ENCODE peak calls at places on chromosomes 11 and 22, in seven cellular contexts. J, E, F, Q, V, B and R are unnamed samples. For H3K4me1, the result is how much of the 10 kb centered on the place peaks cover.

GRCh38 chr11:1152316-1153104 is 5.2 kb upstream of the MUC5AC start:
- DNase-seq in B (peak), F (peak), V (no peak), Q (no peak), E (no peak), J (no peak), R (peak)

GRCh38 chr11:126284829-126285228 is 1.9 kb downstream of the TIRAP start:
- DNase-seq in E (peak), J (peak), V (no peak), B (peak), Q (no peak), F (peak), R (peak)

GRCh38 chr22:25148149-25148691 is 51.4 kb upstream of the CRYBB3 start:
- DNase-seq in E (no peak), B (no peak), F (no peak), V (no peak), Q (no peak), J (no peak), R (no peak)

GRCh38 chr11:86919557-86920210 is 35.5 kb downstream of the FZD4 start:
- DNase-seq in V (no peak), Q (no peak), J (peak), B (peak), E (no peak), F (no peak), R (no peak)

GRCh38 chr11:86818466-86819282 is 18.3 kb downstream of the PRSS23 start:
- DNase-seq in J (peak), F (no peak), E (no peak), Q (no peak), B (peak), V (no peak), R (no peak)

GRCh38 chr11:15507592-15507991 is 392.9 kb downstream of the INSC start:
- DNase-seq in B (no peak), E (no peak), F (no peak), J (no peak), Q (no peak), V (no peak), R (no peak)

GRCh38 chr11:102846292-102846691 is 2.9 kb upstream of the MMP3 start:
- DNase-seq in E (no peak), B (peak), V (no peak), F (no peak), J (no peak), Q (no peak), R (no peak)

GRCh38 chr11:10097615-10098014 is 196.4 kb downstream of the SBF2 start:
- DNase-seq in Q (no peak), J (no peak), F (no peak), E (no peak), B (no peak), V (no peak), R (no peak)

GRCh38 chr11:45913514-45913913 is 4.2 kb downstream of the PEX16 start:
- DNase-seq in B (no peak), F (no peak), E (no peak), J (no peak), V (no peak), Q (no peak), R (no peak)

GRCh38 chr22:33666661-33667619 is 253.3 kb downstream of the LARGE1 start:
- DNase-seq in Q (no peak), E (no peak), J (no peak), V (no peak), B (no peak), F (no peak), R (no peak)

GRCh38 chr11:103326070-103326794 is 217.0 kb downstream of the DYNC2H1 start:
- DNase-seq in B (peak), V (no peak), Q (peak), E (no peak), F (no peak), J (peak), R (no peak)

GRCh38 chr22:29503811-29504372 is 23.9 kb downstream of the NEFH start:
- DNase-seq in E (peak), F (no peak), V (no peak), J (no peak), B (peak), Q (no peak), R (peak)

GRCh38 chr11:65558002-65558784 is at the start of gene LTBP3:
- DNase-seq in B (peak), Q (peak), J (peak), E (peak), F (peak), V (peak), R (peak)

GRCh38 chr11:130782361-130783221 is 133.7 kb downstream of the SNX19 start:
- DNase-seq in J (no peak), F (no peak), V (no peak), Q (no peak), B (peak), E (no peak), R (peak)

GRCh38 chr11:112017538-112017937 is 7.7 kb upstream of the DLAT start:
- DNase-seq in E (no peak), V (no peak), F (no peak), J (no peak), Q (no peak), B (no peak), R (no peak)

GRCh38 chr22:37804886-37805857 is 2.6 kb upstream of the GCAT start:
- DNase-seq in B (peak), E (peak), J (no peak), F (peak), V (peak), Q (peak), R (peak)

GRCh38 chr11:130581631-130582030 is 133.2 kb downstream of the ADAMTS15 start:
- DNase-seq in Q (no peak), E (no peak), V (no peak), J (peak), F (no peak), B (no peak), R (no peak)

GRCh38 chr11:15800121-15800800 is 556.1 kb downstream of the SOX6 start:
- DNase-seq in J (no peak), F (no peak), Q (peak), B (peak), V (peak), E (no peak), R (peak)

GRCh38 chr11:120928506-120929062 is 95.3 kb upstream of the TBCEL start:
- DNase-seq in Q (no peak), E (no peak), B (no peak), V (no peak), F (no peak), J (no peak), R (no peak)
- H3K4me1 ChIP-seq in Q (under half), E (under half), B (under half), V (under half), F (under half), J (under half), R (under half)

GRCh38 chr11:29171350-29171950 is 845.4 kb downstream of the KCNA4 start:
- DNase-seq in F (no peak), V (no peak), Q (no peak), E (no peak), B (no peak), J (no peak), R (no peak)

GRCh38 chr11:29173660-29174062 is 843.2 kb downstream of the KCNA4 start:
- DNase-seq in J (no peak), F (no peak), Q (no peak), E (no peak), B (peak), V (no peak), R (no peak)
- H3K4me3 ChIP-seq in J (no peak), F (no peak), Q (no peak), E (no peak), B (no peak), V (no peak), R (no peak)

GRCh38 chr11:117477721-117478120 is 150.1 kb downstream of the CEP164 start:
- DNase-seq in F (no peak), B (no peak), Q (no peak), V (no peak), E (no peak), J (no peak), R (no peak)

GRCh38 chr11:117478126-117478856 is 150.6 kb downstream of the CEP164 start:
- DNase-seq in E (no peak), J (no peak), Q (no peak), F (no peak), B (no peak), V (no peak), R (no peak)

GRCh38 chr11:117478926-117479325 is 151.3 kb downstream of the CEP164 start:
- DNase-seq in J (no peak), Q (no peak), B (no peak), V (no peak), E (no peak), F (no peak), R (no peak)

GRCh38 chr11:117480221-117480620 is 152.6 kb downstream of the CEP164 start:
- DNase-seq in J (no peak), B (no peak), E (no peak), V (no peak), F (no peak), Q (no peak), R (no peak)

DNA sequence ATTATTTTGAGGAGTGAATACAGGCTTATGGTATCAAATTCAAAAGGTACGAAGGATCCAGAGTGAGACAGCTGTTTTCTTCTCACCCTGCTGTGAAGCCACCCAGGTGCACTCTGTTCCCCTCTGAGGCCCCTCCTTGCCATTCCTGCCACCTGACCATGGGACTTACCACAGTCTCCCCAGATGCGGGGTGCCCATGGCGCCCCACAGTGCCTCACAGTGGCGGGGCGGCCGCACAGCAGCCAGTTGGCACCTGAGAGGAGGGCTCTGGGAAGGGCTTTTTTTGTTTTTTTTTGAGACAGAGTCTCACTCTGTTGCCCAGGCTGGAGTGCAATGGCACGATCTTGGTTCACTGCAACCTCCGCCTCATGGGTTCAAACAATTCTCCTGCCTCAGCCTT is 151.7 kb downstream of the CEP164 start:
- DNase-seq in J (no peak), V (no peak), Q (no peak), B (no peak), E (no peak), F (no peak), R (no peak)
- TF ChIP-seq CTCF in J (peak), V (no peak), Q (no peak), B (peak), E (no peak), F (no peak), R (no peak)

DNA sequence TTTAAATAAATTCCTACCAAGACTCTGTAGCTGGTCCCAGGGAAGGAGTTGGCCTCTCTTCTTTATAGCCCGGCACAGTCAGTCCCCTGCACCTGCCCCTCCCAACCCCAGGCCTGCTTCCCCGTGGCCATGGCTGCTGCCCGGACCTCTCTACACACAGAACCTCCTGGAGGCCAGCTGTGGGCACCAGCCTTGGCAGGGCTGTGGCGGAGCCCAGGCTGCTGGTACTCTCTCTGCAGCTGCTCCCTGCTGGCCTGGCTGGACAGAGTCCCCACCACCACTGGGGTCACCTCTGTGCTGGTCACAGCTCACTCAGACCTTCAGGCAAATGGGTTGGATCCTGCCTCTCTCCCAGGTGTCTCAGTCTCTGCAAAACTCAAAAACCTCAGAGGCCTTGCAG is 69.3 kb downstream of the LRP5 start:
- DNase-seq in E (no peak), B (no peak), V (peak), Q (no peak), F (no peak), J (no peak), R (no peak)
- H3K4me1 ChIP-seq in E (under half), B (under half), V (half or more), Q (under half), F (under half), J (under half), R (half or more)